ENCODE peak calls at places on chromosomes 3 and 15, in nine cellular contexts. One of them, this sample, is unnamed.

GRCh38 chr3:143314291-143315093 is 194.9 kb downstream of the CHST2 start:
- DNase-seq in NCI-H1105: no peak
- DNase-seq in CD14-positive monocyte: no peak
- DNase-seq in stromal cell of bone marrow: peak
- DNase-seq in GM19239: no peak
- DNase-seq in LoVo: no peak
- DNase-seq in ovary: no peak
- DNase-seq in iPS-NIHi11: no peak
- DNase-seq in activated CD4-positive, alpha-beta T cell treated with anti-CD3 and anti-CD28 coated beads for 48 hours: no peak
- DNase-seq in this sample: no peak

GRCh38 chr3:195763843-195764825 is 43.4 kb downstream of the MUC20 start:
- DNase-seq in NCI-H1105: no peak
- DNase-seq in CD14-positive monocyte: no peak
- DNase-seq in stromal cell of bone marrow: no peak
- DNase-seq in GM19239: no peak
- DNase-seq in LoVo: no peak
- DNase-seq in ovary: no peak
- DNase-seq in iPS-NIHi11: peak
- DNase-seq in activated CD4-positive, alpha-beta T cell treated with anti-CD3 and anti-CD28 coated beads for 48 hours: no peak
- DNase-seq in this sample: no peak

GRCh38 chr3:171013822-171014748 is 12.4 kb downstream of the SLC2A2 start:
- DNase-seq in NCI-H1105: no peak
- DNase-seq in CD14-positive monocyte: no peak
- DNase-seq in stromal cell of bone marrow: no peak
- DNase-seq in GM19239: no peak
- DNase-seq in LoVo: no peak
- DNase-seq in ovary: no peak
- DNase-seq in iPS-NIHi11: no peak
- DNase-seq in activated CD4-positive, alpha-beta T cell treated with anti-CD3 and anti-CD28 coated beads for 48 hours: no peak
- DNase-seq in this sample: no peak

GRCh38 chr3:186417791-186418190 is 55.8 kb upstream of the DGKG start:
- DNase-seq in NCI-H1105: no peak
- DNase-seq in CD14-positive monocyte: no peak
- DNase-seq in stromal cell of bone marrow: peak
- DNase-seq in GM19239: no peak
- DNase-seq in LoVo: peak
- DNase-seq in ovary: no peak
- DNase-seq in iPS-NIHi11: no peak
- DNase-seq in activated CD4-positive, alpha-beta T cell treated with anti-CD3 and anti-CD28 coated beads for 48 hours: no peak
- DNase-seq in this sample: no peak

GRCh38 chr3:28301607-28302158 is 46.8 kb upstream of the ZCWPW2 start:
- DNase-seq in NCI-H1105: no peak
- DNase-seq in CD14-positive monocyte: no peak
- DNase-seq in stromal cell of bone marrow: no peak
- DNase-seq in GM19239: no peak
- DNase-seq in LoVo: no peak
- DNase-seq in ovary: no peak
- DNase-seq in iPS-NIHi11: no peak
- DNase-seq in activated CD4-positive, alpha-beta T cell treated with anti-CD3 and anti-CD28 coated beads for 48 hours: no peak
- DNase-seq in this sample: no peak

GRCh38 chr3:11185564-11186317 is 31.4 kb downstream of the HRH1 start:
- DNase-seq in NCI-H1105: no peak
- DNase-seq in CD14-positive monocyte: no peak
- DNase-seq in stromal cell of bone marrow: peak
- DNase-seq in GM19239: no peak
- DNase-seq in LoVo: peak
- DNase-seq in ovary: peak
- DNase-seq in iPS-NIHi11: peak
- DNase-seq in activated CD4-positive, alpha-beta T cell treated with anti-CD3 and anti-CD28 coated beads for 48 hours: no peak
- DNase-seq in this sample: no peak

GRCh38 chr3:31635586-31635985 is 102.9 kb downstream of the STT3B start:
- DNase-seq in NCI-H1105: no peak
- DNase-seq in CD14-positive monocyte: no peak
- DNase-seq in stromal cell of bone marrow: no peak
- DNase-seq in GM19239: no peak
- DNase-seq in LoVo: no peak
- DNase-seq in ovary: no peak
- DNase-seq in iPS-NIHi11: no peak
- DNase-seq in activated CD4-positive, alpha-beta T cell treated with anti-CD3 and anti-CD28 coated beads for 48 hours: no peak
- DNase-seq in this sample: no peak

GRCh38 chr15:68312701-68313204 is 35.2 kb downstream of the FEM1B start:
- DNase-seq in NCI-H1105: no peak
- DNase-seq in CD14-positive monocyte: no peak
- DNase-seq in stromal cell of bone marrow: no peak
- DNase-seq in GM19239: no peak
- DNase-seq in LoVo: no peak
- DNase-seq in ovary: peak
- DNase-seq in iPS-NIHi11: no peak
- DNase-seq in activated CD4-positive, alpha-beta T cell treated with anti-CD3 and anti-CD28 coated beads for 48 hours: no peak
- DNase-seq in this sample: no peak

GRCh38 chr3:188007897-188008296 is 146.1 kb upstream of the LPP start:
- DNase-seq in NCI-H1105: no peak
- DNase-seq in CD14-positive monocyte: peak
- DNase-seq in stromal cell of bone marrow: no peak
- DNase-seq in GM19239: no peak
- DNase-seq in LoVo: no peak
- DNase-seq in ovary: no peak
- DNase-seq in iPS-NIHi11: no peak
- DNase-seq in activated CD4-positive, alpha-beta T cell treated with anti-CD3 and anti-CD28 coated beads for 48 hours: no peak
- DNase-seq in this sample: peak

GRCh38 chr15:50227076-50227475 is 38.5 kb downstream of the HDC start:
- DNase-seq in NCI-H1105: no peak
- DNase-seq in CD14-positive monocyte: no peak
- DNase-seq in stromal cell of bone marrow: peak
- DNase-seq in GM19239: no peak
- DNase-seq in LoVo: no peak
- DNase-seq in ovary: no peak
- DNase-seq in iPS-NIHi11: no peak
- DNase-seq in activated CD4-positive, alpha-beta T cell treated with anti-CD3 and anti-CD28 coated beads for 48 hours: no peak
- DNase-seq in this sample: no peak

GRCh38 chr15:55863911-55864310 is 121.0 kb upstream of the PRTG start:
- DNase-seq in NCI-H1105: no peak
- DNase-seq in CD14-positive monocyte: no peak
- DNase-seq in stromal cell of bone marrow: no peak
- DNase-seq in GM19239: no peak
- DNase-seq in LoVo: no peak
- DNase-seq in ovary: no peak
- DNase-seq in iPS-NIHi11: no peak
- DNase-seq in activated CD4-positive, alpha-beta T cell treated with anti-CD3 and anti-CD28 coated beads for 48 hours: no peak
- DNase-seq in this sample: no peak

GRCh38 chr15:69919816-69920215 is 177.9 kb downstream of the TLE3 start:
- DNase-seq in NCI-H1105: peak
- DNase-seq in CD14-positive monocyte: no peak
- DNase-seq in stromal cell of bone marrow: no peak
- DNase-seq in GM19239: no peak
- DNase-seq in LoVo: no peak
- DNase-seq in ovary: no peak
- DNase-seq in iPS-NIHi11: peak
- DNase-seq in activated CD4-positive, alpha-beta T cell treated with anti-CD3 and anti-CD28 coated beads for 48 hours: no peak
- DNase-seq in this sample: no peak

GRCh38 chr3:104717828-104718196 is 648.9 kb upstream of the ALCAM start:
- DNase-seq in NCI-H1105: no peak
- DNase-seq in CD14-positive monocyte: no peak
- DNase-seq in stromal cell of bone marrow: no peak
- DNase-seq in GM19239: no peak
- DNase-seq in LoVo: no peak
- DNase-seq in ovary: no peak
- DNase-seq in iPS-NIHi11: no peak
- DNase-seq in activated CD4-positive, alpha-beta T cell treated with anti-CD3 and anti-CD28 coated beads for 48 hours: no peak
- DNase-seq in this sample: no peak

GRCh38 chr3:30511524-30512278 is 94.7 kb upstream of the TGFBR2 start:
- DNase-seq in NCI-H1105: no peak
- DNase-seq in CD14-positive monocyte: no peak
- DNase-seq in stromal cell of bone marrow: peak
- DNase-seq in GM19239: no peak
- DNase-seq in LoVo: no peak
- DNase-seq in ovary: no peak
- DNase-seq in iPS-NIHi11: no peak
- DNase-seq in activated CD4-positive, alpha-beta T cell treated with anti-CD3 and anti-CD28 coated beads for 48 hours: peak
- DNase-seq in this sample: no peak

GRCh38 chr3:9110316-9110715 is 139.1 kb downstream of the SRGAP3 start:
- DNase-seq in NCI-H1105: no peak
- DNase-seq in CD14-positive monocyte: no peak
- DNase-seq in stromal cell of bone marrow: no peak
- DNase-seq in GM19239: no peak
- DNase-seq in LoVo: no peak
- DNase-seq in ovary: no peak
- DNase-seq in iPS-NIHi11: no peak
- DNase-seq in activated CD4-positive, alpha-beta T cell treated with anti-CD3 and anti-CD28 coated beads for 48 hours: no peak
- DNase-seq in this sample: no peak

GRCh38 chr15:72923304-72923703 is 129.0 kb upstream of the NEO1 start:
- DNase-seq in NCI-H1105: no peak
- DNase-seq in CD14-positive monocyte: no peak
- DNase-seq in stromal cell of bone marrow: no peak
- DNase-seq in GM19239: no peak
- DNase-seq in LoVo: no peak
- DNase-seq in ovary: no peak
- DNase-seq in iPS-NIHi11: peak
- DNase-seq in activated CD4-positive, alpha-beta T cell treated with anti-CD3 and anti-CD28 coated beads for 48 hours: no peak
- DNase-seq in this sample: no peak

GRCh38 chr15:23385886-23386430 is 31.4 kb downstream of the GOLGA8S start:
- DNase-seq in NCI-H1105: no peak
- DNase-seq in CD14-positive monocyte: no peak
- DNase-seq in stromal cell of bone marrow: no peak
- DNase-seq in GM19239: no peak
- DNase-seq in LoVo: no peak
- DNase-seq in ovary: no peak
- DNase-seq in iPS-NIHi11: no peak
- DNase-seq in activated CD4-positive, alpha-beta T cell treated with anti-CD3 and anti-CD28 coated beads for 48 hours: no peak
- DNase-seq in this sample: no peak

GRCh38 chr3:112610121-112610520 is 30.8 kb downstream of the CCDC80 start:
- DNase-seq in NCI-H1105: no peak
- DNase-seq in CD14-positive monocyte: no peak
- DNase-seq in stromal cell of bone marrow: peak
- DNase-seq in GM19239: no peak
- DNase-seq in LoVo: no peak
- DNase-seq in ovary: no peak
- DNase-seq in iPS-NIHi11: no peak
- DNase-seq in activated CD4-positive, alpha-beta T cell treated with anti-CD3 and anti-CD28 coated beads for 48 hours: no peak
- DNase-seq in this sample: no peak

GRCh38 chr3:14765576-14766427 is 53.0 kb upstream of the FGD5 start:
- DNase-seq in NCI-H1105: no peak
- DNase-seq in CD14-positive monocyte: no peak
- DNase-seq in stromal cell of bone marrow: no peak
- DNase-seq in GM19239: no peak
- DNase-seq in LoVo: no peak
- DNase-seq in ovary: no peak
- DNase-seq in iPS-NIHi11: no peak
- DNase-seq in activated CD4-positive, alpha-beta T cell treated with anti-CD3 and anti-CD28 coated beads for 48 hours: no peak
- DNase-seq in this sample: no peak

GRCh38 chr3:179027326-179027900 is 44.2 kb downstream of the ZMAT3 start:
- DNase-seq in NCI-H1105: no peak
- DNase-seq in CD14-positive monocyte: no peak
- DNase-seq in stromal cell of bone marrow: no peak
- DNase-seq in GM19239: no peak
- DNase-seq in LoVo: no peak
- DNase-seq in ovary: no peak
- DNase-seq in iPS-NIHi11: no peak
- DNase-seq in activated CD4-positive, alpha-beta T cell treated with anti-CD3 and anti-CD28 coated beads for 48 hours: peak
- DNase-seq in this sample: no peak

GRCh38 chr3:88954853-88955252 is 152.6 kb upstream of the EPHA3 start:
- DNase-seq in NCI-H1105: no peak
- DNase-seq in CD14-positive monocyte: no peak
- DNase-seq in stromal cell of bone marrow: no peak
- DNase-seq in GM19239: no peak
- DNase-seq in LoVo: no peak
- DNase-seq in ovary: no peak
- DNase-seq in iPS-NIHi11: no peak
- DNase-seq in activated CD4-positive, alpha-beta T cell treated with anti-CD3 and anti-CD28 coated beads for 48 hours: no peak
- DNase-seq in this sample: no peak

GRCh38 chr15:95857124-95857757 is 473.3 kb upstream of the NR2F2 start:
- DNase-seq in NCI-H1105: no peak
- DNase-seq in CD14-positive monocyte: no peak
- DNase-seq in stromal cell of bone marrow: peak
- DNase-seq in GM19239: no peak
- DNase-seq in LoVo: no peak
- DNase-seq in ovary: no peak
- DNase-seq in iPS-NIHi11: no peak
- DNase-seq in activated CD4-positive, alpha-beta T cell treated with anti-CD3 and anti-CD28 coated beads for 48 hours: no peak
- DNase-seq in this sample: no peak

GRCh38 chr3:129182390-129183180 is 1.1 kb downstream of the CNBP start:
- DNase-seq in NCI-H1105: no peak
- DNase-seq in CD14-positive monocyte: no peak
- DNase-seq in stromal cell of bone marrow: no peak
- DNase-seq in GM19239: no peak
- DNase-seq in LoVo: no peak
- DNase-seq in ovary: no peak
- DNase-seq in iPS-NIHi11: no peak
- DNase-seq in activated CD4-positive, alpha-beta T cell treated with anti-CD3 and anti-CD28 coated beads for 48 hours: peak
- DNase-seq in this sample: no peak

GRCh38 chr15:58504674-58505234 is 73.0 kb downstream of the LIPC start:
- DNase-seq in NCI-H1105: no peak
- DNase-seq in CD14-positive monocyte: no peak
- DNase-seq in stromal cell of bone marrow: no peak
- DNase-seq in GM19239: no peak
- DNase-seq in LoVo: no peak
- DNase-seq in ovary: no peak
- DNase-seq in iPS-NIHi11: no peak
- DNase-seq in activated CD4-positive, alpha-beta T cell treated with anti-CD3 and anti-CD28 coated beads for 48 hours: no peak
- DNase-seq in this sample: no peak

GRCh38 chr3:42991369-42992315 is 12.5 kb downstream of the GASK1A start:
- DNase-seq in NCI-H1105: no peak
- DNase-seq in CD14-positive monocyte: no peak
- DNase-seq in stromal cell of bone marrow: no peak
- DNase-seq in GM19239: no peak
- DNase-seq in LoVo: no peak
- DNase-seq in ovary: no peak
- DNase-seq in iPS-NIHi11: no peak
- DNase-seq in activated CD4-positive, alpha-beta T cell treated with anti-CD3 and anti-CD28 coated beads for 48 hours: no peak
- DNase-seq in this sample: no peak

GRCh38 chr3:105963161-105963560 is 94.3 kb upstream of the CBLB start:
- DNase-seq in NCI-H1105: no peak
- DNase-seq in CD14-positive monocyte: no peak
- DNase-seq in stromal cell of bone marrow: no peak
- DNase-seq in GM19239: no peak
- DNase-seq in LoVo: no peak
- DNase-seq in ovary: no peak
- DNase-seq in iPS-NIHi11: no peak
- DNase-seq in activated CD4-positive, alpha-beta T cell treated with anti-CD3 and anti-CD28 coated beads for 48 hours: no peak
- DNase-seq in this sample: no peak

GRCh38 chr3:140023616-140024530 is 88.9 kb downstream of the CLSTN2 start:
- DNase-seq in NCI-H1105: peak
- DNase-seq in CD14-positive monocyte: no peak
- DNase-seq in stromal cell of bone marrow: peak
- DNase-seq in GM19239: no peak
- DNase-seq in LoVo: no peak
- DNase-seq in ovary: peak
- DNase-seq in iPS-NIHi11: no peak
- DNase-seq in activated CD4-positive, alpha-beta T cell treated with anti-CD3 and anti-CD28 coated beads for 48 hours: no peak
- DNase-seq in this sample: no peak

GRCh38 chr3:108159865-108160264 is 62.4 kb downstream of the IFT57 start:
- DNase-seq in NCI-H1105: no peak
- DNase-seq in CD14-positive monocyte: no peak
- DNase-seq in stromal cell of bone marrow: no peak
- DNase-seq in GM19239: no peak
- DNase-seq in LoVo: no peak
- DNase-seq in ovary: no peak
- DNase-seq in iPS-NIHi11: no peak
- DNase-seq in activated CD4-positive, alpha-beta T cell treated with anti-CD3 and anti-CD28 coated beads for 48 hours: no peak
- DNase-seq in this sample: no peak

GRCh38 chr3:185561374-185561943 is 9.1 kb upstream of the LIPH start:
- DNase-seq in NCI-H1105: no peak
- DNase-seq in CD14-positive monocyte: peak
- DNase-seq in stromal cell of bone marrow: no peak
- DNase-seq in GM19239: no peak
- DNase-seq in LoVo: no peak
- DNase-seq in ovary: no peak
- DNase-seq in iPS-NIHi11: no peak
- DNase-seq in activated CD4-positive, alpha-beta T cell treated with anti-CD3 and anti-CD28 coated beads for 48 hours: no peak
- DNase-seq in this sample: no peak

GRCh38 chr3:122533931-122534334 is 19.2 kb upstream of the KPNA1 start:
- DNase-seq in NCI-H1105: no peak
- DNase-seq in CD14-positive monocyte: no peak
- DNase-seq in stromal cell of bone marrow: peak
- DNase-seq in GM19239: peak
- DNase-seq in LoVo: peak
- DNase-seq in ovary: no peak
- DNase-seq in iPS-NIHi11: no peak
- DNase-seq in activated CD4-positive, alpha-beta T cell treated with anti-CD3 and anti-CD28 coated beads for 48 hours: peak
- DNase-seq in this sample: peak

GRCh38 chr3:46427929-46428833 is 21.1 kb downstream of the CCRL2 start:
- DNase-seq in NCI-H1105: no peak
- DNase-seq in CD14-positive monocyte: no peak
- DNase-seq in stromal cell of bone marrow: no peak
- DNase-seq in GM19239: no peak
- DNase-seq in LoVo: no peak
- DNase-seq in ovary: no peak
- DNase-seq in iPS-NIHi11: no peak
- DNase-seq in activated CD4-positive, alpha-beta T cell treated with anti-CD3 and anti-CD28 coated beads for 48 hours: no peak
- DNase-seq in this sample: no peak

This sample was measured in SIG-M5.